ENCODE peak calls at places on chromosome X, in six cellular contexts. R is EL; E is Kasumi-1; Y is stimulated activated CD4-positive, alpha-beta T cell treated with anti-CD3 and anti-CD28 coated beads, Interleukin-15, amount 100 ng/mL, for 1 hour; K is adipocyte; X is GM18507. T is an unnamed sample.

GRCh38 chrX:45711231-45711630 is 510.6 kb upstream of the DIPK2B start:
- DNase-seq in R (peak), E (no peak), Y (no peak), K (peak), X (no peak), T (no peak)

GRCh38 chrX:3461824-3462508 is 115.5 kb upstream of the MXRA5 start:
- DNase-seq in R (peak), E (no peak), Y (no peak), K (peak), X (no peak), T (no peak)

GRCh38 chrX:47232803-47233332 is at the start of gene USP11:
- DNase-seq in R (peak), E (peak), Y (peak), K (peak), X (no peak), T (peak)

GRCh38 chrX:155329293-155329692 is 5.1 kb downstream of the CLIC2 start:
- DNase-seq in R (no peak), E (no peak), Y (no peak), K (no peak), X (no peak), T (no peak)

GRCh38 chrX:119399772-119400101 is 601 bp downstream of the SLC25A43 start:
- DNase-seq in R (peak), E (no peak), Y (no peak), K (peak), X (no peak), T (no peak)

GRCh38 chrX:134186362-134187121 is 50.4 kb upstream of the CCDC160 start:
- DNase-seq in R (no peak), E (peak), Y (peak), K (no peak), X (no peak), T (peak)

GRCh38 chrX:150643271-150643670 is 49.9 kb upstream of the MTMR1 start:
- DNase-seq in R (no peak), E (peak), Y (no peak), K (peak), X (no peak), T (peak)

GRCh38 chrX:152656890-152657289 is 19.2 kb downstream of the GABRQ start:
- DNase-seq in R (no peak), E (no peak), Y (no peak), K (no peak), X (no peak), T (no peak)

GRCh38 chrX:9650091-9650490 is 115.6 kb downstream of the GPR143 start:
- DNase-seq in R (no peak), E (no peak), Y (no peak), K (no peak), X (no peak), T (no peak)